ENCODE peak calls at places on chromosome 21, in ten cellular contexts. I is stimulated activated CD4-positive, alpha-beta T cell treated with anti-CD3 and anti-CD28 coated beads, Interleukin-1b, Interleukin-23, amount 100 ng/mL, for 1 hour; F is glomerular endothelial cell; T is progenitor cell of endocrine pancreas; Q is epithelial cell of esophagus; V is AG10803; W is GDM1; M is body of pancreas; S is fibroblast of gingiva; Z is NCI-H1436. A is an unnamed sample.

GRCh38 chr21:36820176-36821031 is 121.5 kb downstream of the SIM2 start:
- DNase-seq in I (no peak), F (no peak), T (peak), Q (no peak), V (no peak), W (no peak), M (no peak), S (no peak), Z (no peak), A (peak)

GRCh38 chr21:24042687-24043086 is 1564.6 kb downstream of the MRPL39 start:
- DNase-seq in I (no peak), F (no peak), T (no peak), Q (no peak), V (no peak), W (no peak), M (no peak), S (no peak), Z (no peak), A (no peak)

GRCh38 chr21:46194374-46195334 is 10.4 kb upstream of the SPATC1L start:
- DNase-seq in I (no peak), F (no peak), T (no peak), Q (no peak), V (no peak), W (no peak), M (peak), S (no peak), Z (no peak), A (no peak)

GRCh38 chr21:43600642-43601397 is 58.5 kb downstream of the HSF2BP start:
- DNase-seq in I (no peak), F (no peak), T (no peak), Q (peak), V (peak), W (no peak), M (no peak), S (peak), Z (no peak), A (peak)

GRCh38 chr21:39313042-39313456 is 383 bp downstream of the BRWD1 start:
- DNase-seq in I (peak), F (no peak), T (peak), Q (no peak), V (no peak), W (no peak), M (peak), S (no peak), Z (peak), A (peak)

GRCh38 chr21:43372663-43373386 is 54.1 kb downstream of the SIK1 start:
- DNase-seq in I (no peak), F (no peak), T (no peak), Q (peak), V (no peak), W (no peak), M (peak), S (no peak), Z (no peak), A (no peak)

GRCh38 chr21:36756527-36756926 is 57.6 kb downstream of the SIM2 start:
- DNase-seq in I (no peak), F (no peak), T (no peak), Q (peak), V (peak), W (no peak), M (no peak), S (peak), Z (no peak), A (no peak)

GRCh38 chr21:31370893-31371652 is 27.0 kb upstream of the TIAM1 start:
- DNase-seq in I (no peak), F (no peak), T (no peak), Q (no peak), V (peak), W (no peak), M (no peak), S (peak), Z (no peak), A (no peak)

GRCh38 chr21:36087362-36088138 is 17.7 kb downstream of the CBR1 start:
- DNase-seq in I (no peak), F (no peak), T (no peak), Q (no peak), V (no peak), W (no peak), M (no peak), S (no peak), Z (no peak), A (peak)

GRCh38 chr21:31075844-31076243 is 37.6 kb upstream of the KRTAP19-8 start:
- DNase-seq in I (no peak), F (no peak), T (no peak), Q (peak), V (no peak), W (no peak), M (no peak), S (no peak), Z (no peak), A (no peak)

GRCh38 chr21:44093761-44094160 is 13.4 kb upstream of the PWP2 start:
- DNase-seq in I (no peak), F (no peak), T (no peak), Q (no peak), V (no peak), W (no peak), M (no peak), S (no peak), Z (no peak), A (no peak)

GRCh38 chr21:41407541-41408460 is 18.2 kb upstream of the MX1 start:
- DNase-seq in I (no peak), F (no peak), T (no peak), Q (no peak), V (no peak), W (no peak), M (no peak), S (no peak), Z (no peak), A (no peak)

GRCh38 chr21:18228060-18228739 is 16.4 kb upstream of the CHODL start:
- DNase-seq in I (no peak), F (no peak), T (no peak), Q (no peak), V (no peak), W (no peak), M (no peak), S (no peak), Z (no peak), A (peak)

GRCh38 chr21:46509760-46510159 is 51.1 kb downstream of the DIP2A start:
- DNase-seq in I (no peak), F (no peak), T (no peak), Q (peak), V (peak), W (no peak), M (peak), S (peak), Z (no peak), A (peak)

GRCh38 chr21:34844924-34845238 is 176.1 kb downstream of the CLIC6 start:
- DNase-seq in I (no peak), F (no peak), T (no peak), Q (no peak), V (no peak), W (no peak), M (no peak), S (no peak), Z (no peak), A (no peak)

GRCh38 chr21:33198346-33199135 is 31.2 kb upstream of the IFNAR2 start:
- DNase-seq in I (no peak), F (no peak), T (no peak), Q (no peak), V (peak), W (peak), M (peak), S (peak), Z (no peak), A (peak)

GRCh38 chr21:39353295-39353694 is 4.4 kb upstream of the HMGN1 start:
- DNase-seq in I (no peak), F (no peak), T (no peak), Q (no peak), V (peak), W (no peak), M (no peak), S (peak), Z (no peak), A (no peak)

GRCh38 chr21:45208627-45208951 is 79.1 kb downstream of the POFUT2 start:
- DNase-seq in I (no peak), F (no peak), T (no peak), Q (no peak), V (no peak), W (no peak), M (no peak), S (no peak), Z (no peak), A (no peak)

GRCh38 chr21:45618287-45618686 is 25.2 kb upstream of the PCBP3 start:
- DNase-seq in I (no peak), F (no peak), T (no peak), Q (no peak), V (peak), W (no peak), M (no peak), S (peak), Z (no peak), A (peak)